ENCODE peak calls at places on chromosomes 3 and 15, in six cellular contexts. D, Z, I, S, G and Q are unnamed samples.

GRCh38 chr3:53791317-53791716 is 54.9 kb downstream of the CHDH start:
- DNase-seq in D (no peak), Z (no peak), I (no peak), S (no peak), G (no peak), Q (no peak)

GRCh38 chr3:121975702-121976302 is 46.2 kb downstream of the ILDR1 start:
- DNase-seq in D (no peak), Z (no peak), I (no peak), S (no peak), G (no peak), Q (no peak)

GRCh38 chr3:56801151-56801596 is 575 bp downstream of the ARHGEF3 start:
- DNase-seq in D (no peak), Z (no peak), I (no peak), S (no peak), G (peak), Q (no peak)

GRCh38 chr3:14549256-14549931 is 9.3 kb upstream of the GRIP2 start:
- DNase-seq in D (no peak), Z (no peak), I (no peak), S (no peak), G (no peak), Q (no peak)

GRCh38 chr3:41334426-41334825 is 135.1 kb downstream of the CTNNB1 start:
- DNase-seq in D (no peak), Z (no peak), I (no peak), S (no peak), G (no peak), Q (no peak)

GRCh38 chr3:182925330-182925943 is 54.9 kb downstream of the DCUN1D1 start:
- DNase-seq in D (no peak), Z (no peak), I (no peak), S (peak), G (no peak), Q (peak)

GRCh38 chr3:169002689-169003088 is 660.8 kb downstream of the MECOM start:
- DNase-seq in D (no peak), Z (no peak), I (no peak), S (no peak), G (no peak), Q (no peak)

GRCh38 chr15:85751731-85752421 is 42.8 kb downstream of the KLHL25 start:
- DNase-seq in D (no peak), Z (no peak), I (no peak), S (no peak), G (no peak), Q (no peak)

GRCh38 chr15:28896944-28897343 is 11.2 kb downstream of the APBA2 start:
- DNase-seq in D (no peak), Z (no peak), I (no peak), S (peak), G (no peak), Q (peak)

GRCh38 chr3:138797508-138798038 is 37.2 kb downstream of the PIK3CB start:
- DNase-seq in D (no peak), Z (no peak), I (no peak), S (no peak), G (no peak), Q (no peak)

GRCh38 chr3:88137836-88138235 is 11.9 kb upstream of the C3orf38 start:
- DNase-seq in D (no peak), Z (no peak), I (no peak), S (peak), G (no peak), Q (no peak)

GRCh38 chr3:16140116-16140893 is 34.2 kb upstream of the GALNT15 start:
- DNase-seq in D (no peak), Z (no peak), I (peak), S (peak), G (no peak), Q (no peak)

GRCh38 chr15:98775498-98776230 is 127.3 kb downstream of the IGF1R start:
- DNase-seq in D (no peak), Z (no peak), I (no peak), S (no peak), G (no peak), Q (no peak)

GRCh38 chr15:99508807-99509311 is 56.9 kb upstream of the MEF2A start:
- DNase-seq in D (no peak), Z (no peak), I (no peak), S (no peak), G (no peak), Q (no peak)

GRCh38 chr3:150372320-150373118 is 35.6 kb upstream of the TSC22D2 start:
- DNase-seq in D (no peak), Z (no peak), I (no peak), S (no peak), G (no peak), Q (no peak)

GRCh38 chr15:36390491-36390890 is 188.9 kb upstream of the CDIN1 start:
- DNase-seq in D (no peak), Z (no peak), I (no peak), S (no peak), G (no peak), Q (no peak)

GRCh38 chr15:40399370-40399769 is 6.2 kb upstream of the IVD start:
- DNase-seq in D (no peak), Z (no peak), I (no peak), S (no peak), G (no peak), Q (no peak)

GRCh38 chr15:51024735-51025453 is 69.8 kb downstream of the TNFAIP8L3 start:
- DNase-seq in D (no peak), Z (peak), I (no peak), S (peak), G (no peak), Q (no peak)

GRCh38 chr3:180199396-180199795 is 162.7 kb upstream of the PEX5L start:
- DNase-seq in D (peak), Z (no peak), I (no peak), S (no peak), G (no peak), Q (no peak)

GRCh38 chr15:63288778-63289378 is 11.5 kb downstream of the APH1B start:
- DNase-seq in D (no peak), Z (no peak), I (peak), S (peak), G (no peak), Q (peak)

DNA sequence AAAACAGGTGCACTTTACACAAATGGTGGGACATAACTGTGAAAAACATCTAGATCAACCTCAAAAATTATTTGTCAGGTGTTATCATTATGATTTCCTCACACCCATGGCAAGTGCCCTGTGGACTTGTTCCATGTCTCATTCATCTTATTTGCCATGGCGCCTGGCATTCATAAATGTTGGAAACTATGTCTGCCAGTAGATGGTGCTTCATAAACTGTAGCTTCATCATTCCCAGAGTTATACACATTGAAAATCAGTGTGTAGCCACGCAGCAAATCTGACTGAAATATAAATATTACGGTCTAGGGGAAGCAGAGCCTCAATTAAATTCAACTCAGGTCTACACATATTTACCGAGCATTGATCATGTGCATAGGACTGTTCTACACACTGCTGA is 90.7 kb downstream of the IMPG2 start:
- DNase-seq in D (no peak), Z (no peak), I (no peak), S (peak), G (no peak), Q (no peak)
- TF ChIP-seq CTCF in D (no peak), Z (peak), I (peak), S (peak), G (no peak), Q (peak)

GRCh38 chr15:60448668-60449360 is 30.1 kb downstream of the ICE2 start:
- DNase-seq in D (no peak), Z (no peak), I (no peak), S (no peak), G (no peak), Q (no peak)

GRCh38 chr15:60441323-60441722 is 37.6 kb downstream of the ICE2 start:
- DNase-seq in D (no peak), Z (no peak), I (no peak), S (no peak), G (no peak), Q (no peak)

GRCh38 chr15:60442763-60443162 is 36.2 kb downstream of the ICE2 start:
- DNase-seq in D (no peak), Z (no peak), I (no peak), S (no peak), G (no peak), Q (no peak)

GRCh38 chr15:60442031-60442665 is 36.8 kb downstream of the ICE2 start:
- DNase-seq in D (no peak), Z (no peak), I (no peak), S (no peak), G (no peak), Q (no peak)

DNA sequence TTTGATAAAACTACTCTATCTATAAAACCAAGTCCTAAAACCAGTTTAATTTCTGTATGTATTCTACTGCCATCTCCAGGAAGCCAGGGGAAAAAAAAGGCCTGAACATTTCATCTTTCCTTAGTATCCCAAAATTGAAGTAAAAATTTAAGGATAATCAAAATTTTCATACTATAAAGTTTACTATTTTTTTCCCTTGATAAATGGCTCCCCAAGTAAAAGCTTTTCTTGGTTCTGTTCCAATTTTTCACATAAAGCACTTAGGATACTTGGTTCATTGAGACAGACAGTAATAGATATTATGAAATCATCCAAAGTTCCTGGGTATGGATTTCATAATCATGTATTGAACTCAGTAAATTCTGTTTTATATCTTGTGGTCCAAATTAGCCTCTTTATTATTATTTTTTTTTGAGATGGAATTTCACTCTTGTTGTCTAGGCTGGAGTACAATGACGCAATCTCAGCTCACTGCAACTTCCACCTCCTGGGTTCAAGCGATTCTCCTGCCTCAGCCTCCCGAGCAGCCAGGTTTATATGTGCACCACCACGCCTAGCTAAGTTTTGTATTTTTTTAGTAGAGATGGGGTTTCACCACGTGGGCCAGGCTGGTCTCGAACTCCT is 34.5 kb downstream of the ICE2 start:
- DNase-seq in D (no peak), Z (no peak), I (peak), S (peak), G (no peak), Q (no peak)
- TF ChIP-seq CTCF in D (no peak), Z (peak), I (peak), S (peak), G (no peak), Q (peak)

GRCh38 chr3:62248831-62249776 is 124.2 kb downstream of the FEZF2 start:
- DNase-seq in D (no peak), Z (no peak), I (no peak), S (no peak), G (no peak), Q (no peak)
- TF ChIP-seq CTCF in D (no peak), Z (no peak), I (no peak), S (no peak), G (no peak), Q (no peak)

DNA sequence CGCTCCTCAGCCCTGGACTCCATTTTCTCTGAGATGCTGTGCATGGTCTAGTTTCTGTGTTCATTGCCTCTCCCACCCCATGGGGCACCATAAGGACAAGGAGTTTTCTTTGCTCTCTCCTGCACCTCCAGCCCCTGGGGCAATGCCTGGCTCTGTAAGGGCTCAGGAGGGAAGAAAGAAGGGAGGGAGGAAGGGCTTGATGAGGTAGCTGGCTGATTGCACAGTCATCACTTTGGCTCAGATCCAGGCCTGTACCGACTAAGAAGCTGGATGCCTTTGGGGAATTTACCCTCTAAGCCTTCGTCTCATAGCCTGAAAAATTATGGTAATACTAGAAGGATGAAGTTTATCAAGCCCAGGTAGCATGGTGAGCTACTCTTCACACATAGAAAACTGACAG is 382.9 kb downstream of the GABRG3 start:
- DNase-seq in D (no peak), Z (no peak), I (peak), S (peak), G (no peak), Q (no peak)
- TF ChIP-seq CTCF in D (no peak), Z (no peak), I (no peak), S (no peak), G (no peak), Q (no peak)

GRCh38 chr15:64386291-64386690 is 1.3 kb upstream of the TRIP4 start:
- DNase-seq in D (no peak), Z (no peak), I (no peak), S (no peak), G (no peak), Q (no peak)

GRCh38 chr15:64383760-64384159 is 2.5 kb upstream of the PCLAF start:
- DNase-seq in D (no peak), Z (no peak), I (no peak), S (no peak), G (no peak), Q (no peak)

GRCh38 chr15:64387562-64388168 is at the start of gene TRIP4:
- DNase-seq in D (peak), Z (peak), I (peak), S (peak), G (peak), Q (peak)
- TF ChIP-seq CTCF in D (no peak), Z (no peak), I (peak), S (no peak), G (no peak), Q (peak)